ENCODE peak calls at places on chromosomes 4 and X, in eight cellular contexts. N is neural progenitor cell; F is foreskin melanocyte; E is IMR-90; P is stimulated activated CD8-positive, alpha-beta memory T cell treated with anti-CD3 and anti-CD28 coated beads, Interleukin-4, amount 100 ng/mL, for 24 hours; G is uterus; K is stimulated activated CD4-positive, alpha-beta T cell treated with anti-CD3 and anti-CD28 coated beads, Interleukin-4, amount 100 ng/mL, for 4 hours; W is NAMALWA. Q is an unnamed sample.
A peak's percentile ranks its signal among the peaks of the same experiment; 100 is the strongest.

GRCh38 chr4:106329027-106329618 is 12.8 kb downstream of the AIMP1 start:
- DNase-seq in K (no peak), F (peak; percentile 18), G (no peak), P (no peak), E (peak; percentile 53), W (peak; percentile 67), N (peak; percentile 26), Q (no peak)

GRCh38 chr4:159357350-159357749 is 254.5 kb downstream of the RAPGEF2 start:
- DNase-seq in G (no peak), E (no peak), K (no peak), P (no peak), F (no peak), N (no peak), W (no peak), Q (no peak)

GRCh38 chr4:171721937-171722336 is 91.3 kb upstream of the GALNTL6 start:
- DNase-seq in W (no peak), E (no peak), K (no peak), G (no peak), F (no peak), P (no peak), N (no peak), Q (no peak)

GRCh38 chr4:158411180-158411721 is 110.4 kb upstream of the RXFP1 start:
- DNase-seq in N (no peak), F (no peak), P (no peak), W (no peak), G (no peak), E (no peak), K (no peak), Q (no peak)

GRCh38 chr4:8283161-8283560 is 13.6 kb downstream of the HTRA3 start:
- DNase-seq in K (no peak), W (no peak), N (no peak), F (no peak), G (no peak), P (no peak), E (no peak), Q (no peak)

GRCh38 chr4:153759407-153760226 is at the start of gene RNF175:
- DNase-seq in G (no peak), E (no peak), W (no peak), P (no peak), F (no peak), N (peak; percentile 66), K (no peak), Q (no peak)

GRCh38 chr4:148998719-148999118 is 556.5 kb upstream of the NR3C2 start:
- DNase-seq in F (no peak), G (no peak), W (peak; percentile 47), K (no peak), E (peak; percentile 17), P (no peak), N (peak; percentile 68), Q (peak; percentile 5)

GRCh38 chr4:87856816-87857215 is 24.0 kb downstream of the MEPE start:
- DNase-seq in F (no peak), P (no peak), E (no peak), N (no peak), G (no peak), W (no peak), K (no peak), Q (no peak)

GRCh38 chr4:148749403-148749802 is 307.2 kb upstream of the NR3C2 start:
- DNase-seq in E (no peak), F (no peak), G (no peak), N (no peak), K (no peak), P (no peak), W (no peak), Q (no peak)

GRCh38 chr4:138199568-138200235 is 42.4 kb downstream of the SLC7A11 start:
- DNase-seq in K (no peak), E (peak; percentile 33), N (no peak), P (no peak), W (no peak), F (no peak), G (no peak), Q (no peak)

GRCh38 chr4:159018062-159018629 is 84.7 kb upstream of the RAPGEF2 start:
- DNase-seq in N (no peak), G (no peak), P (no peak), W (peak; percentile 79), F (no peak), E (no peak), K (no peak), Q (no peak)

GRCh38 chrX:20361890-20362262 is 95.2 kb upstream of the RPS6KA3 start:
- DNase-seq in W (no peak), K (no peak), F (no peak), G (no peak), E (peak; percentile 75), P (no peak), N (peak; percentile 27), Q (no peak)

GRCh38 chr4:30722916-30723270 is 2.7 kb downstream of the PCDH7 start:
- DNase-seq in G (no peak), E (no peak), N (peak; percentile 29), F (no peak), P (no peak), K (no peak), W (no peak), Q (no peak)

GRCh38 chrX:97367149-97367548 is 483.4 kb downstream of the RPA4 start:
- DNase-seq in N (no peak), W (no peak), K (no peak), E (peak; percentile 67), G (no peak), P (no peak), F (no peak), Q (no peak)

GRCh38 chr4:185127021-185127925 is 15.8 kb upstream of the SLC25A4 start:
- DNase-seq in F (no peak), E (no peak), N (peak; percentile 63), W (no peak), P (no peak), K (no peak), G (peak; percentile 26), Q (no peak)

GRCh38 chr4:110751991-110752390 is 129.1 kb upstream of the PITX2 start:
- DNase-seq in G (no peak), N (no peak), W (no peak), P (no peak), E (no peak), F (no peak), K (no peak), Q (no peak)

GRCh38 chr4:30396772-30397475 is 323.2 kb upstream of the PCDH7 start:
- DNase-seq in K (no peak), F (no peak), G (no peak), E (peak; percentile 6), N (no peak), W (no peak), P (no peak), Q (no peak)

GRCh38 chrX:17654116-17654515 is 83.2 kb upstream of the SCML1 start:
- DNase-seq in F (no peak), E (no peak), P (peak; percentile 26), N (no peak), W (no peak), K (peak; percentile 62), G (no peak), Q (peak; percentile 29)

GRCh38 chr4:142404191-142404611 is 441.9 kb downstream of the INPP4B start:
- DNase-seq in E (peak; percentile 72), G (peak; percentile 20), N (no peak), W (no peak), K (peak; percentile 36), P (peak; percentile 24), F (no peak), Q (peak; percentile 14)

GRCh38 chrX:105662248-105662647 is 160.1 kb upstream of the NRK start:
- DNase-seq in P (no peak), W (no peak), G (no peak), E (no peak), K (no peak), F (no peak), N (no peak), Q (no peak)

GRCh38 chrX:108156082-108156481 is 64.5 kb downstream of the ATG4A start:
- DNase-seq in F (no peak), W (no peak), G (no peak), E (no peak), P (no peak), N (no peak), K (no peak), Q (no peak)

GRCh38 chr4:178423366-178423765 is 981.1 kb upstream of the AGA start:
- DNase-seq in E (no peak), K (no peak), G (no peak), N (no peak), F (no peak), P (no peak), W (no peak), Q (no peak)

GRCh38 chrX:10579018-10579752 is 41.2 kb downstream of the MID1 start:
- DNase-seq in G (no peak), F (no peak), P (no peak), K (no peak), E (peak; percentile 78), W (no peak), N (no peak), Q (no peak)

GRCh38 chrX:121579016-121579760 is 531.8 kb downstream of the GLUD2 start:
- DNase-seq in F (peak; percentile 6), G (no peak), K (no peak), W (peak; percentile 47), N (peak; percentile 45), E (no peak), P (no peak), Q (peak; percentile 62)

GRCh38 chrX:19377799-19378198 is 34.1 kb downstream of the PDHA1 start:
- DNase-seq in W (no peak), K (no peak), F (no peak), N (no peak), E (no peak), G (no peak), P (no peak), Q (no peak)

GRCh38 chrX:24248042-24248441 is 65.8 kb downstream of the SUPT20HL2 start:
- DNase-seq in E (no peak), F (no peak), N (no peak), P (no peak), K (no peak), G (no peak), W (no peak), Q (no peak)

GRCh38 chrX:102833136-102833535 is 103.9 kb upstream of the RAB40AL start:
- DNase-seq in E (peak; percentile 41), W (no peak), F (no peak), P (no peak), G (no peak), K (no peak), N (no peak), Q (no peak)

GRCh38 chr4:72505314-72505744 is 63.7 kb downstream of the ADAMTS3 start:
- DNase-seq in E (peak; percentile 58), N (peak; percentile 66), F (peak; percentile 67), W (peak; percentile 40), K (no peak), G (no peak), P (no peak), Q (peak; percentile 6)

GRCh38 chr4:148770377-148770776 is 328.2 kb upstream of the NR3C2 start:
- DNase-seq in P (no peak), F (no peak), N (no peak), G (no peak), W (peak; percentile 4), E (no peak), K (no peak), Q (no peak)

GRCh38 chrX:23202316-23202715 is 132.3 kb upstream of the PTCHD1 start:
- DNase-seq in G (no peak), F (no peak), W (no peak), P (no peak), K (no peak), N (peak; percentile 5), E (no peak), Q (no peak)